ENCODE peak calls at places on chromosomes 12 and 14, in nine cellular contexts. One of them, this sample, is unnamed.

GRCh38 chr12:11797317-11797913 is 147.9 kb downstream of the ETV6 start:
- DNase-seq in G401: no peak
- DNase-seq in iris pigment epithelial cell: peak; percentile 98
- DNase-seq in stimulated activated CD8-positive, alpha-beta memory T cell treated with anti-CD3 and anti-CD28 coated beads, Interleukin-15, amount 100 ng/mL, for 24 hours: no peak
- DNase-seq in astrocyte of the spinal cord: peak; percentile 92
- DNase-seq in stimulated activated CD4-positive, alpha-beta T cell treated with anti-CD3 and anti-CD28 coated beads, Interleukin-1b, Interleukin-23, amount 100 ng/mL, for 1 hour: no peak
- DNase-seq in GDM1: peak; percentile 36
- DNase-seq in activated CD8-positive, alpha-beta memory T cell treated with anti-CD3 and anti-CD28 coated beads for 48 hours: no peak
- DNase-seq in BJ: peak; percentile 76
- DNase-seq in this sample: peak; percentile 6

GRCh38 chr14:33297565-33297964 is 358.9 kb downstream of the NPAS3 start:
- DNase-seq in G401: no peak
- DNase-seq in iris pigment epithelial cell: no peak
- DNase-seq in stimulated activated CD8-positive, alpha-beta memory T cell treated with anti-CD3 and anti-CD28 coated beads, Interleukin-15, amount 100 ng/mL, for 24 hours: no peak
- DNase-seq in astrocyte of the spinal cord: no peak
- DNase-seq in stimulated activated CD4-positive, alpha-beta T cell treated with anti-CD3 and anti-CD28 coated beads, Interleukin-1b, Interleukin-23, amount 100 ng/mL, for 1 hour: no peak
- DNase-seq in GDM1: no peak
- DNase-seq in activated CD8-positive, alpha-beta memory T cell treated with anti-CD3 and anti-CD28 coated beads for 48 hours: no peak
- DNase-seq in BJ: no peak
- DNase-seq in this sample: no peak

GRCh38 chr12:219891-220352 is 6.0 kb upstream of the SLC6A12 start:
- DNase-seq in G401: peak; percentile 40
- DNase-seq in iris pigment epithelial cell: peak; percentile 38
- DNase-seq in stimulated activated CD8-positive, alpha-beta memory T cell treated with anti-CD3 and anti-CD28 coated beads, Interleukin-15, amount 100 ng/mL, for 24 hours: peak; percentile 3
- DNase-seq in astrocyte of the spinal cord: peak; percentile 13
- DNase-seq in stimulated activated CD4-positive, alpha-beta T cell treated with anti-CD3 and anti-CD28 coated beads, Interleukin-1b, Interleukin-23, amount 100 ng/mL, for 1 hour: peak; percentile 2
- DNase-seq in GDM1: peak; percentile 74
- DNase-seq in activated CD8-positive, alpha-beta memory T cell treated with anti-CD3 and anti-CD28 coated beads for 48 hours: peak; percentile 40
- DNase-seq in BJ: no peak
- DNase-seq in this sample: peak; percentile 17

GRCh38 chr14:61211476-61212262 is 69.5 kb downstream of the TMEM30B start:
- DNase-seq in G401: no peak
- DNase-seq in iris pigment epithelial cell: no peak
- DNase-seq in stimulated activated CD8-positive, alpha-beta memory T cell treated with anti-CD3 and anti-CD28 coated beads, Interleukin-15, amount 100 ng/mL, for 24 hours: no peak
- DNase-seq in astrocyte of the spinal cord: no peak
- DNase-seq in stimulated activated CD4-positive, alpha-beta T cell treated with anti-CD3 and anti-CD28 coated beads, Interleukin-1b, Interleukin-23, amount 100 ng/mL, for 1 hour: no peak
- DNase-seq in GDM1: peak; percentile 4
- DNase-seq in activated CD8-positive, alpha-beta memory T cell treated with anti-CD3 and anti-CD28 coated beads for 48 hours: no peak
- DNase-seq in BJ: no peak
- DNase-seq in this sample: no peak

GRCh38 chr12:113740699-113741098 is 225.4 kb downstream of the RBM19 start:
- DNase-seq in G401: no peak
- DNase-seq in iris pigment epithelial cell: no peak
- DNase-seq in stimulated activated CD8-positive, alpha-beta memory T cell treated with anti-CD3 and anti-CD28 coated beads, Interleukin-15, amount 100 ng/mL, for 24 hours: no peak
- DNase-seq in astrocyte of the spinal cord: no peak
- DNase-seq in stimulated activated CD4-positive, alpha-beta T cell treated with anti-CD3 and anti-CD28 coated beads, Interleukin-1b, Interleukin-23, amount 100 ng/mL, for 1 hour: no peak
- DNase-seq in GDM1: no peak
- DNase-seq in activated CD8-positive, alpha-beta memory T cell treated with anti-CD3 and anti-CD28 coated beads for 48 hours: no peak
- DNase-seq in BJ: no peak
- DNase-seq in this sample: no peak

GRCh38 chr12:26247873-26248272 is 52.5 kb downstream of the SSPN start:
- DNase-seq in G401: no peak
- DNase-seq in iris pigment epithelial cell: no peak
- DNase-seq in stimulated activated CD8-positive, alpha-beta memory T cell treated with anti-CD3 and anti-CD28 coated beads, Interleukin-15, amount 100 ng/mL, for 24 hours: no peak
- DNase-seq in astrocyte of the spinal cord: no peak
- DNase-seq in stimulated activated CD4-positive, alpha-beta T cell treated with anti-CD3 and anti-CD28 coated beads, Interleukin-1b, Interleukin-23, amount 100 ng/mL, for 1 hour: no peak
- DNase-seq in GDM1: no peak
- DNase-seq in activated CD8-positive, alpha-beta memory T cell treated with anti-CD3 and anti-CD28 coated beads for 48 hours: no peak
- DNase-seq in BJ: no peak
- DNase-seq in this sample: no peak

GRCh38 chr12:52191841-52192791 is at the start of gene KRT80:
- DNase-seq in G401: no peak
- DNase-seq in iris pigment epithelial cell: peak; percentile 99
- DNase-seq in stimulated activated CD8-positive, alpha-beta memory T cell treated with anti-CD3 and anti-CD28 coated beads, Interleukin-15, amount 100 ng/mL, for 24 hours: no peak
- DNase-seq in astrocyte of the spinal cord: peak; percentile 98
- DNase-seq in stimulated activated CD4-positive, alpha-beta T cell treated with anti-CD3 and anti-CD28 coated beads, Interleukin-1b, Interleukin-23, amount 100 ng/mL, for 1 hour: no peak
- DNase-seq in GDM1: peak; percentile 19
- DNase-seq in activated CD8-positive, alpha-beta memory T cell treated with anti-CD3 and anti-CD28 coated beads for 48 hours: no peak
- DNase-seq in BJ: peak; percentile 92
- DNase-seq in this sample: peak; percentile 98

GRCh38 chr14:20855652-20856291 is 35.4 kb upstream of the RNASE3 start:
- DNase-seq in G401: peak; percentile 40
- DNase-seq in iris pigment epithelial cell: peak; percentile 72
- DNase-seq in stimulated activated CD8-positive, alpha-beta memory T cell treated with anti-CD3 and anti-CD28 coated beads, Interleukin-15, amount 100 ng/mL, for 24 hours: no peak
- DNase-seq in astrocyte of the spinal cord: peak; percentile 50
- DNase-seq in stimulated activated CD4-positive, alpha-beta T cell treated with anti-CD3 and anti-CD28 coated beads, Interleukin-1b, Interleukin-23, amount 100 ng/mL, for 1 hour: no peak
- DNase-seq in GDM1: peak; percentile 71
- DNase-seq in activated CD8-positive, alpha-beta memory T cell treated with anti-CD3 and anti-CD28 coated beads for 48 hours: no peak
- DNase-seq in BJ: no peak
- DNase-seq in this sample: peak; percentile 33

GRCh38 chr12:109455706-109456105 is 21.4 kb downstream of the KCTD10 start:
- DNase-seq in G401: no peak
- DNase-seq in iris pigment epithelial cell: no peak
- DNase-seq in stimulated activated CD8-positive, alpha-beta memory T cell treated with anti-CD3 and anti-CD28 coated beads, Interleukin-15, amount 100 ng/mL, for 24 hours: no peak
- DNase-seq in astrocyte of the spinal cord: no peak
- DNase-seq in stimulated activated CD4-positive, alpha-beta T cell treated with anti-CD3 and anti-CD28 coated beads, Interleukin-1b, Interleukin-23, amount 100 ng/mL, for 1 hour: no peak
- DNase-seq in GDM1: no peak
- DNase-seq in activated CD8-positive, alpha-beta memory T cell treated with anti-CD3 and anti-CD28 coated beads for 48 hours: no peak
- DNase-seq in BJ: no peak
- DNase-seq in this sample: no peak

GRCh38 chr12:118189761-118190181 is 53.8 kb downstream of the PEBP1 start:
- DNase-seq in G401: peak; percentile 79
- DNase-seq in iris pigment epithelial cell: peak; percentile 81
- DNase-seq in stimulated activated CD8-positive, alpha-beta memory T cell treated with anti-CD3 and anti-CD28 coated beads, Interleukin-15, amount 100 ng/mL, for 24 hours: no peak
- DNase-seq in astrocyte of the spinal cord: peak; percentile 66
- DNase-seq in stimulated activated CD4-positive, alpha-beta T cell treated with anti-CD3 and anti-CD28 coated beads, Interleukin-1b, Interleukin-23, amount 100 ng/mL, for 1 hour: no peak
- DNase-seq in GDM1: no peak
- DNase-seq in activated CD8-positive, alpha-beta memory T cell treated with anti-CD3 and anti-CD28 coated beads for 48 hours: no peak
- DNase-seq in BJ: no peak
- DNase-seq in this sample: no peak

GRCh38 chr12:121916719-121917118 is 1.7 kb upstream of the CFAP251 start:
- DNase-seq in G401: peak; percentile 40
- DNase-seq in iris pigment epithelial cell: peak; percentile 57
- DNase-seq in stimulated activated CD8-positive, alpha-beta memory T cell treated with anti-CD3 and anti-CD28 coated beads, Interleukin-15, amount 100 ng/mL, for 24 hours: no peak
- DNase-seq in astrocyte of the spinal cord: peak; percentile 51
- DNase-seq in stimulated activated CD4-positive, alpha-beta T cell treated with anti-CD3 and anti-CD28 coated beads, Interleukin-1b, Interleukin-23, amount 100 ng/mL, for 1 hour: no peak
- DNase-seq in GDM1: no peak
- DNase-seq in activated CD8-positive, alpha-beta memory T cell treated with anti-CD3 and anti-CD28 coated beads for 48 hours: no peak
- DNase-seq in BJ: no peak
- DNase-seq in this sample: no peak

GRCh38 chr12:121261397-121261796 is 35.1 kb downstream of the CAMKK2 start:
- DNase-seq in G401: no peak
- DNase-seq in iris pigment epithelial cell: no peak
- DNase-seq in stimulated activated CD8-positive, alpha-beta memory T cell treated with anti-CD3 and anti-CD28 coated beads, Interleukin-15, amount 100 ng/mL, for 24 hours: no peak
- DNase-seq in astrocyte of the spinal cord: no peak
- DNase-seq in stimulated activated CD4-positive, alpha-beta T cell treated with anti-CD3 and anti-CD28 coated beads, Interleukin-1b, Interleukin-23, amount 100 ng/mL, for 1 hour: no peak
- DNase-seq in GDM1: no peak
- DNase-seq in activated CD8-positive, alpha-beta memory T cell treated with anti-CD3 and anti-CD28 coated beads for 48 hours: no peak
- DNase-seq in BJ: no peak
- DNase-seq in this sample: no peak

GRCh38 chr12:2639020-2639298 is 155.8 kb upstream of the FKBP4 start:
- DNase-seq in G401: no peak
- DNase-seq in iris pigment epithelial cell: no peak
- DNase-seq in stimulated activated CD8-positive, alpha-beta memory T cell treated with anti-CD3 and anti-CD28 coated beads, Interleukin-15, amount 100 ng/mL, for 24 hours: no peak
- DNase-seq in astrocyte of the spinal cord: no peak
- DNase-seq in stimulated activated CD4-positive, alpha-beta T cell treated with anti-CD3 and anti-CD28 coated beads, Interleukin-1b, Interleukin-23, amount 100 ng/mL, for 1 hour: no peak
- DNase-seq in GDM1: no peak
- DNase-seq in activated CD8-positive, alpha-beta memory T cell treated with anti-CD3 and anti-CD28 coated beads for 48 hours: no peak
- DNase-seq in BJ: no peak
- DNase-seq in this sample: no peak

GRCh38 chr14:91980157-91980556 is 32.7 kb upstream of the FBLN5 start:
- DNase-seq in G401: no peak
- DNase-seq in iris pigment epithelial cell: peak; percentile 98
- DNase-seq in stimulated activated CD8-positive, alpha-beta memory T cell treated with anti-CD3 and anti-CD28 coated beads, Interleukin-15, amount 100 ng/mL, for 24 hours: no peak
- DNase-seq in astrocyte of the spinal cord: peak; percentile 89
- DNase-seq in stimulated activated CD4-positive, alpha-beta T cell treated with anti-CD3 and anti-CD28 coated beads, Interleukin-1b, Interleukin-23, amount 100 ng/mL, for 1 hour: no peak
- DNase-seq in GDM1: no peak
- DNase-seq in activated CD8-positive, alpha-beta memory T cell treated with anti-CD3 and anti-CD28 coated beads for 48 hours: no peak
- DNase-seq in BJ: peak; percentile 81
- DNase-seq in this sample: peak; percentile 30

GRCh38 chr12:122517877-122518276 is 8.9 kb downstream of the RSRC2 start:
- DNase-seq in G401: no peak
- DNase-seq in iris pigment epithelial cell: peak; percentile 99
- DNase-seq in stimulated activated CD8-positive, alpha-beta memory T cell treated with anti-CD3 and anti-CD28 coated beads, Interleukin-15, amount 100 ng/mL, for 24 hours: no peak
- DNase-seq in astrocyte of the spinal cord: peak; percentile 97
- DNase-seq in stimulated activated CD4-positive, alpha-beta T cell treated with anti-CD3 and anti-CD28 coated beads, Interleukin-1b, Interleukin-23, amount 100 ng/mL, for 1 hour: no peak
- DNase-seq in GDM1: no peak
- DNase-seq in activated CD8-positive, alpha-beta memory T cell treated with anti-CD3 and anti-CD28 coated beads for 48 hours: no peak
- DNase-seq in BJ: peak; percentile 71
- DNase-seq in this sample: no peak

GRCh38 chr14:91310620-91311283 is 66.2 kb upstream of the GPR68 start:
- DNase-seq in G401: no peak
- DNase-seq in iris pigment epithelial cell: no peak
- DNase-seq in stimulated activated CD8-positive, alpha-beta memory T cell treated with anti-CD3 and anti-CD28 coated beads, Interleukin-15, amount 100 ng/mL, for 24 hours: no peak
- DNase-seq in astrocyte of the spinal cord: no peak
- DNase-seq in stimulated activated CD4-positive, alpha-beta T cell treated with anti-CD3 and anti-CD28 coated beads, Interleukin-1b, Interleukin-23, amount 100 ng/mL, for 1 hour: no peak
- DNase-seq in GDM1: no peak
- DNase-seq in activated CD8-positive, alpha-beta memory T cell treated with anti-CD3 and anti-CD28 coated beads for 48 hours: no peak
- DNase-seq in BJ: no peak
- DNase-seq in this sample: no peak

GRCh38 chr12:52716061-52716460 is 12.7 kb upstream of the KRT77 start:
- DNase-seq in G401: no peak
- DNase-seq in iris pigment epithelial cell: no peak
- DNase-seq in stimulated activated CD8-positive, alpha-beta memory T cell treated with anti-CD3 and anti-CD28 coated beads, Interleukin-15, amount 100 ng/mL, for 24 hours: no peak
- DNase-seq in astrocyte of the spinal cord: no peak
- DNase-seq in stimulated activated CD4-positive, alpha-beta T cell treated with anti-CD3 and anti-CD28 coated beads, Interleukin-1b, Interleukin-23, amount 100 ng/mL, for 1 hour: no peak
- DNase-seq in GDM1: no peak
- DNase-seq in activated CD8-positive, alpha-beta memory T cell treated with anti-CD3 and anti-CD28 coated beads for 48 hours: no peak
- DNase-seq in BJ: no peak
- DNase-seq in this sample: no peak

GRCh38 chr14:76918751-76919421 is 92.7 kb downstream of the LRRC74A start:
- DNase-seq in G401: peak; percentile 97
- DNase-seq in iris pigment epithelial cell: peak; percentile 97
- DNase-seq in stimulated activated CD8-positive, alpha-beta memory T cell treated with anti-CD3 and anti-CD28 coated beads, Interleukin-15, amount 100 ng/mL, for 24 hours: no peak
- DNase-seq in astrocyte of the spinal cord: peak; percentile 99
- DNase-seq in stimulated activated CD4-positive, alpha-beta T cell treated with anti-CD3 and anti-CD28 coated beads, Interleukin-1b, Interleukin-23, amount 100 ng/mL, for 1 hour: no peak
- DNase-seq in GDM1: no peak
- DNase-seq in activated CD8-positive, alpha-beta memory T cell treated with anti-CD3 and anti-CD28 coated beads for 48 hours: no peak
- DNase-seq in BJ: peak; percentile 96
- DNase-seq in this sample: peak; percentile 93

GRCh38 chr12:91219511-91219910 is 36.9 kb upstream of the DCN start:
- DNase-seq in G401: no peak
- DNase-seq in iris pigment epithelial cell: peak; percentile 49
- DNase-seq in stimulated activated CD8-positive, alpha-beta memory T cell treated with anti-CD3 and anti-CD28 coated beads, Interleukin-15, amount 100 ng/mL, for 24 hours: no peak
- DNase-seq in astrocyte of the spinal cord: peak; percentile 33
- DNase-seq in stimulated activated CD4-positive, alpha-beta T cell treated with anti-CD3 and anti-CD28 coated beads, Interleukin-1b, Interleukin-23, amount 100 ng/mL, for 1 hour: no peak
- DNase-seq in GDM1: no peak
- DNase-seq in activated CD8-positive, alpha-beta memory T cell treated with anti-CD3 and anti-CD28 coated beads for 48 hours: no peak
- DNase-seq in BJ: no peak
- DNase-seq in this sample: no peak

GRCh38 chr14:69013943-69014782 is 35.1 kb upstream of the ACTN1 start:
- DNase-seq in G401: no peak
- DNase-seq in iris pigment epithelial cell: peak; percentile 70
- DNase-seq in stimulated activated CD8-positive, alpha-beta memory T cell treated with anti-CD3 and anti-CD28 coated beads, Interleukin-15, amount 100 ng/mL, for 24 hours: no peak
- DNase-seq in astrocyte of the spinal cord: peak; percentile 16
- DNase-seq in stimulated activated CD4-positive, alpha-beta T cell treated with anti-CD3 and anti-CD28 coated beads, Interleukin-1b, Interleukin-23, amount 100 ng/mL, for 1 hour: no peak
- DNase-seq in GDM1: peak; percentile 88
- DNase-seq in activated CD8-positive, alpha-beta memory T cell treated with anti-CD3 and anti-CD28 coated beads for 48 hours: no peak
- DNase-seq in BJ: no peak
- DNase-seq in this sample: peak; percentile 37

GRCh38 chr14:61342486-61342885 is 21.1 kb downstream of the PRKCH start:
- DNase-seq in G401: no peak
- DNase-seq in iris pigment epithelial cell: no peak
- DNase-seq in stimulated activated CD8-positive, alpha-beta memory T cell treated with anti-CD3 and anti-CD28 coated beads, Interleukin-15, amount 100 ng/mL, for 24 hours: peak; percentile 46
- DNase-seq in astrocyte of the spinal cord: no peak
- DNase-seq in stimulated activated CD4-positive, alpha-beta T cell treated with anti-CD3 and anti-CD28 coated beads, Interleukin-1b, Interleukin-23, amount 100 ng/mL, for 1 hour: no peak
- DNase-seq in GDM1: peak; percentile 33
- DNase-seq in activated CD8-positive, alpha-beta memory T cell treated with anti-CD3 and anti-CD28 coated beads for 48 hours: peak; percentile 73
- DNase-seq in BJ: no peak
- DNase-seq in this sample: no peak